ENCODE peak calls at places on chromosomes 3 and 15, in ten cellular contexts. L is CD4-positive, alpha-beta memory T cell; Z is suprapubic skin; B is mammary epithelial cell; A is GM06990; U is CD8-positive, alpha-beta T cell; Y is heart left ventricle; J is H7; F is fibroblast of lung; N is ovary. H is an unnamed sample. For H3K27me3, the result is how much of the 10 kb centered on the place peaks cover.

GRCh38 chr3:63478962-63479660 is 173.4 kb upstream of the SNTN start:
- DNase-seq in Y (no peak), L (no peak), Z (no peak), B (no peak), A (no peak), F (peak), U (no peak), N (no peak), J (no peak), H (no peak)

GRCh38 chr15:61938249-61938648 is 122.0 kb downstream of the VPS13C start:
- DNase-seq in B (no peak), N (no peak), J (no peak), Z (no peak), L (no peak), U (no peak), Y (no peak), A (no peak), F (no peak), H (no peak)

GRCh38 chr3:191721983-191722382 is 261.0 kb downstream of the PYDC2 start:
- DNase-seq in A (no peak), N (no peak), Y (no peak), F (peak), L (no peak), Z (no peak), B (peak), J (no peak), U (no peak), H (no peak)

GRCh38 chr3:195250473-195251251 is 20.3 kb downstream of the XXYLT1 start:
- DNase-seq in U (no peak), L (no peak), A (peak), J (peak), F (no peak), Z (no peak), N (no peak), Y (no peak), B (no peak), H (peak)

GRCh38 chr3:151367448-151367847 is 17.1 kb downstream of the P2RY12 start:
- DNase-seq in J (no peak), F (no peak), N (no peak), U (no peak), A (no peak), Z (no peak), B (no peak), L (no peak), Y (no peak), H (no peak)

GRCh38 chr3:194806991-194807685 is 121.5 kb downstream of the FAM43A start:
- DNase-seq in A (no peak), L (no peak), Z (no peak), B (peak), Y (no peak), U (no peak), F (peak), N (no peak), J (no peak), H (no peak)

GRCh38 chr15:45377630-45378148 is 655 bp downstream of the GATM start:
- DNase-seq in L (no peak), N (peak), J (peak), Z (peak), Y (peak), A (no peak), U (no peak), B (no peak), F (no peak), H (peak)

GRCh38 chr3:5585085-5585484 is 397.6 kb downstream of the EDEM1 start:
- DNase-seq in Y (no peak), L (no peak), F (no peak), J (no peak), U (no peak), B (no peak), Z (no peak), A (no peak), N (no peak), H (no peak)

GRCh38 chr15:68479406-68479805 is 47.4 kb upstream of the ITGA11 start:
- DNase-seq in Z (no peak), A (no peak), U (no peak), Y (peak), N (no peak), B (no peak), F (peak), J (no peak), L (no peak), H (no peak)

GRCh38 chr3:123347205-123347604 is 101.7 kb downstream of the ADCY5 start:
- DNase-seq in L (no peak), B (no peak), Y (peak), N (no peak), J (no peak), U (no peak), A (no peak), F (no peak), Z (peak), H (no peak)

GRCh38 chr3:33833408-33834116 is 35.1 kb downstream of the PDCD6IP start:
- DNase-seq in B (no peak), J (peak), F (no peak), Z (no peak), N (no peak), A (no peak), U (no peak), Y (no peak), L (no peak), H (no peak)

GRCh38 chr3:128346562-128346961 is 120.1 kb downstream of the DNAJB8 start:
- DNase-seq in A (no peak), B (no peak), F (no peak), L (no peak), J (no peak), Y (no peak), Z (no peak), N (no peak), U (no peak), H (no peak)

DNA sequence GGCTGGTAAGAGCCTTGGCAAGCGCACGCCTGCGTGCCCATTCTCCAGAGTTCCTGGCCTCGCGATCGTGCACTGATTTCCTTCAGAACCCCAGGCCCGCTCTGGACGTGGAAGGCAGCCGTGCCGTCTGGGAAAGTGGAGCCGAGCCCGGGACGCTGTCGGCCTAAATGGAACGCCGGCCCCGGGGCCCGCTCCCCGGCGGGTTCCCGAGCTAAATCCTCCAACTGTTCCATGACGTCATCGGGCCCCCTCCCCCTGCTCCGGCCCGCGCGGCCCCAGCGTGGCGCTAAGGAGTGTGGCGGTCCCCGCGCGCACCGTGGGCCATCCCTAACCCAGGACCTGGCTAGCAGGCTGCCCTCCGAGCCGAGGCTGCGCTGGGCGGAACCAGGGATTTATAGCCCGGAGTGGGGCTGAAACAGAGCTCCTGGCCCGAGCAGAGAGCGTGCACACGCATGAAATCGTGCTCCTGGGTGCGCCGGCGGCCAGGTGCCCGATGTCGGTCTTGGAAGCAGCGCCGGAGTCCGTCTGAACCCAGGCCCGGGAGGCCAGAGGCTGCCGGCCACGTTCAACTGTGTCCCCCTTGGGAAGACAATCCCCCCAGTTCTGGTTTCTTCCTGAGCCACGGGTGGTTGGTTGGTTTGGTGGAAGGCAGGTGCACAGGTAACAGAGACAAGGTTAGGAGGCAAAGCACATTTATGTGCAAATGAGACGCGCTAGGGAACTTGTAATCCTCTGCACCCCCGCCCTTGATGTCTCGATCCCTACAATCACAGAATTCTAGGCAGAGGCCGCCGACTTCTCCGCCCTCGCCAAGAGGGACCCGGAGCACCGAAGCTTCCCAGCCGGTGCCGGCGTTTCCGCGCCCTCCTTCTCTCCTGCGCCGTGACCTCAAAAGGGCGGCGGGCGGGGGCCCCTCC is 84.9 kb upstream of the ETV5 start:
- DNase-seq in N (no peak), Y (peak), F (no peak), U (no peak), L (no peak), J (peak), A (no peak), Z (no peak), B (no peak), H (no peak)
- H3K27me3 ChIP-seq in N (under half), Y (under half), F (under half), U (under half), L (under half), J (under half), A (under half), Z (under half), B (under half), H (under half)

GRCh38 chr15:82570721-82571519 is 30.7 kb upstream of the RPS17 start:
- DNase-seq in F (peak), Z (no peak), B (no peak), L (no peak), N (no peak), Y (no peak), J (peak), A (no peak), U (no peak), H (no peak)

GRCh38 chr15:82569834-82570233 is 29.6 kb upstream of the RPS17 start:
- DNase-seq in L (no peak), Y (no peak), J (no peak), Z (no peak), B (no peak), A (no peak), F (no peak), N (no peak), U (no peak), H (no peak)

GRCh38 chr15:82572986-82573385 is 32.7 kb upstream of the RPS17 start:
- DNase-seq in B (no peak), J (no peak), Z (no peak), N (no peak), U (no peak), A (no peak), Y (no peak), L (no peak), F (no peak), H (no peak)

GRCh38 chr15:82572311-82572710 is 32.1 kb upstream of the RPS17 start:
- DNase-seq in A (no peak), U (no peak), Y (no peak), F (no peak), Z (no peak), B (no peak), L (no peak), N (no peak), J (peak), H (no peak)

DNA sequence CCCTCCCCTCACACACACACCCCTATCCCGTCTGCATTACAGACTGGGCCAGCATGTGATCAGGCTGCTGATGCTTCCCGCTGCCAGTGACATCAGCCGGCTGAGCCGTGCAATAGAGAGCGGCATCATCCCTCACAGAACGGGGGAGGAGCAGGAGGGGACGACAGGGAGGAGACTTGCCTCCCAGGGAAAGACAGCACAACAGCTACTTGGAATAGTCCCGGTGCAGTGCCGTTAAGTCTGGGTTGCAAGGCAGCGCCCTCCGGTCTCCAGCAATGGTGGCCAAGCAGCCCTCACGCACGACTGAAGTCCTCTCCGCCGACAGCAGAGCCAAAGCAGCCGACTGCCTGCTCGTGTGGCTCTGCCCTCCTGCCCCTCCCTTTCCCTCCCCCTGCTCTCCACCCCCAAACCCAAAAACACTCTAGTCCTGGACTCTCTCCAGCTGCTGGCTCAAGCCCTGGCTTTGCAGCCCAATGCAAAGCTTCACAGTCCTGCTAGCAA is 31.5 kb upstream of the RPS17 start:
- DNase-seq in L (no peak), F (peak), J (peak), Z (peak), N (peak), U (no peak), B (peak), A (no peak), Y (peak), H (peak)
- H3K4me3 ChIP-seq in L (no peak), F (peak), J (peak), Z (peak), N (peak), U (no peak), B (peak), A (no peak), Y (peak), H (peak)

GRCh38 chr3:72536206-72536887 is 311.9 kb downstream of the SHQ1 start:
- DNase-seq in N (no peak), L (no peak), F (no peak), J (no peak), Z (no peak), A (no peak), Y (no peak), B (no peak), U (no peak), H (no peak)

GRCh38 chr3:72535789-72536188 is 312.5 kb downstream of the SHQ1 start:
- DNase-seq in L (no peak), Y (peak), A (no peak), N (no peak), Z (no peak), B (no peak), J (no peak), F (no peak), U (no peak), H (no peak)

GRCh38 chr3:72537448-72537847 is 310.8 kb downstream of the SHQ1 start:
- DNase-seq in B (no peak), F (no peak), Z (no peak), L (no peak), U (no peak), A (no peak), Y (no peak), N (no peak), J (no peak), H (no peak)

GRCh38 chr3:72538070-72538745 is 310.0 kb downstream of the SHQ1 start:
- DNase-seq in F (no peak), J (no peak), A (peak), Y (no peak), L (no peak), B (no peak), N (no peak), U (no peak), Z (no peak), H (no peak)

DNA sequence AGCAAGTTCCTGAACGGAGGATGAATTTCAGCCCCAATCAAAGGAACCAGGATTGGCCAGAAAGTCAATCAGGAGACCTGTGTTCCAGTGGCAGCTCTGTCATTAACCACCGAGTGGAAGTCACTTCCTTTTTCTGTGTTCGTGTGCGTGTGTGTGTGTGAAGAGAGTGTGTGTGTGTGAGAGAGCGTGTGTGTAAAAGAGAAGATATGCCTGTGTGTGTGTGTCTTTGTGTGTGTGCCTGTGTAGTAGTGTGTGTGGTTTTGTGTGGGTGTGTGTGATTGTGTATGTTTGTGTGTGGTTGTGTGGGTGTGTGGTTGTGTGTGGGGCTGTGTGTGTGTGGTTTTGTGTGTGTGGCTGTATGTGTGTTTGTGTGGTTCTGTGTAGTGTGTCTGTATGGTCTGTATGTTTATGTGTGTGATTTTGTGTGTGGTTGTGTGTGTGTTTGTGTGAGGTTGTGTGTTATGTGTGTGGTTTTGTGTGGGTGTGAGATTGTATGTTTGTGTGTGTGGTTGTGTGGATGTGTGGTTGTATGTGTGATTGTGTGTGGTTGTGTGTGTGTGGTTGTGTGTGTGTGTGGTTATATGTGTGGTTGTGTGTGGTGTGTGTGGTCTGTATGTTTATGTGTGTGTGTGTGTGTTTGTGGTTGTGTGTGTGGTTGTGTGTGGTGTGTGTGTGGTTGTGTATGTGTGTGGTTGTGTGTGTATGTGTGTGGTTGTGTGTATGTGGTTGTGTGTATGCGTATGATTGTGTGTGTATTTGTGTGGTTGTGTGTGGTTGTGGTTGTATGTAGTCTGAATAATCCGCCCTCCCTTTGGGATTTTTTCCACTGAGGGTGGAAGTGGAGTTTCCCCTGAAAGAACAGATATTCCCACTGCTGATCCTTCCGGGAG is 314.4 kb downstream of the SHQ1 start:
- DNase-seq in Z (no peak), U (no peak), J (no peak), L (no peak), Y (no peak), N (no peak), A (no peak), F (no peak), B (no peak), H (no peak)
- H3K27me3 ChIP-seq in Z (under half), U (under half), J (under half), L (under half), Y (under half), N (under half), A (under half), F (under half), B (under half), H (under half)

DNA sequence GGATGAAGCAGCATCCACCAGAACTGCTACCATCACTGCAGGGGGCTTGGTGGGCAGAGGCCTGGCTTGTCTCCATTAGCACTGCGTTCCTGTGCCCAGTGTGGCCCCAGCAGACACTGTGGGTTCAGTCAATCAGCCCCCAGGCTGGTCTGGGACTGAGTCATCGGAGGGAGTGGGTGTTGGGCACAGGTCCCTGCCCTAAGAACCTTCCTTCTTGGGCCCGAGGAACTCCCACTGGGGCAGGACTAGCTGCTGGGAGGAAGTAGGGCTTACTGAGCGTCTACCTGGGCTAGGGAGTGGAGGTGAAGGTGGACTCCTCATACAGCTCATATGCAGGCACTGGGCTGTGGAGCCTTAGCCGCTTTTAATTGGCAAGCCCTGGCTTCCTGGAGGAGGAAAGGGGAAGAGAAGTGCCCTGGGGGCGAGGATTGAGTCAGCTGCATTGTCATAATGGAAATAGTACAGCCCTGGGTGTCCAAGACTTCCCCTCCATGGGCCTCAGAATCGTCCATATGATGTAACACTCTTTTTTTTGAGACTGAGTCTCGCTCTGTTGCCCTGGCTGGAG is 1.4 kb upstream of the PPM1M start:
- DNase-seq in F (peak), A (peak), N (peak), B (peak), L (no peak), U (no peak), J (peak), Z (peak), Y (peak), H (peak)
- H3K4me3 ChIP-seq in F (no peak), A (peak), N (no peak), B (no peak), L (no peak), U (no peak), J (no peak), Z (peak), Y (no peak), H (no peak)

GRCh38 chr3:187714404-187714979 is 12.1 kb upstream of the RTP2 start:
- DNase-seq in A (peak), L (peak), Z (no peak), F (peak), B (peak), U (peak), Y (peak), N (peak), J (peak), H (peak)

GRCh38 chr3:187709155-187709554 is 6.8 kb upstream of the RTP2 start:
- DNase-seq in A (no peak), U (no peak), L (no peak), F (no peak), Z (no peak), J (peak), N (no peak), B (no peak), Y (no peak), H (peak)

GRCh38 chr3:187708696-187709095 is 6.3 kb upstream of the RTP2 start:
- DNase-seq in L (no peak), Y (no peak), N (no peak), U (no peak), Z (no peak), A (no peak), F (no peak), B (no peak), J (no peak), H (no peak)

GRCh38 chr3:187717572-187717971 is 15.2 kb upstream of the RTP2 start:
- DNase-seq in B (no peak), A (no peak), J (no peak), U (no peak), Y (no peak), N (no peak), L (no peak), F (peak), Z (no peak), H (no peak)

GRCh38 chr3:187713504-187713903 is 11.1 kb upstream of the RTP2 start:
- DNase-seq in U (no peak), F (peak), Z (no peak), B (peak), N (no peak), L (peak), Y (no peak), A (no peak), J (no peak), H (no peak)
- H3K27me3 ChIP-seq in U (under half), F (under half), Z (under half), B (under half), N (under half), L (under half), Y (under half), A (under half), J (under half), H (under half)

GRCh38 chr3:113276581-113277080 is 65.3 kb downstream of the BOC start:
- DNase-seq in Y (no peak), U (no peak), L (no peak), J (no peak), F (no peak), B (no peak), A (no peak), N (no peak), Z (no peak), H (no peak)
- H3K4me3 ChIP-seq in Y (no peak), U (no peak), L (no peak), J (no peak), F (peak), B (peak), A (peak), N (no peak), Z (peak), H (no peak)

H was measured in BE2C.